ENCODE peak calls at places on chromosomes 3 and 15, in seven cellular contexts. B is mesothelial cell of epicardium; G is stimulated activated CD4-positive, alpha-beta T cell treated with anti-CD3 and anti-CD28 coated beads, TNF-alpha, amount 100 ng/mL, for 1 hour; F is Peyer's patch; R is HepG2; U is NCI-H1092 treated with DMSO at 0.1 percent for 48 hours; P is NCI-H526 treated with DMSO at 0.1 percent for 48 hours. Q is an unnamed sample.

GRCh38 chr3:42876940-42877720 is 1.5 kb upstream of the CYP8B1 start:
- DNase-seq in B (no peak), R (no peak), U (no peak), G (no peak), P (no peak), F (no peak), Q (peak; percentile 32)

GRCh38 chr15:33515121-33515520 is 204.4 kb downstream of the RYR3 start:
- DNase-seq in P (no peak), R (no peak), B (no peak), F (no peak), G (no peak), U (no peak), Q (no peak)

GRCh38 chr3:5239602-5240001 is 52.1 kb downstream of the EDEM1 start:
- DNase-seq in G (no peak), R (no peak), U (no peak), B (no peak), P (no peak), F (no peak), Q (peak; percentile 67)

GRCh38 chr3:153977148-153977547 is 144.0 kb upstream of the ARHGEF26 start:
- DNase-seq in U (no peak), P (no peak), B (no peak), G (no peak), R (no peak), F (no peak), Q (no peak)

GRCh38 chr3:196611761-196612483 is 27.6 kb upstream of the NRROS start:
- DNase-seq in U (no peak), R (no peak), G (no peak), F (no peak), P (no peak), B (no peak), Q (no peak)

GRCh38 chr3:156728267-156728985 is 54.0 kb downstream of the TIPARP start:
- DNase-seq in U (peak; percentile 65), G (no peak), F (no peak), R (peak; percentile 81), B (no peak), P (no peak), Q (no peak)

GRCh38 chr3:124847863-124848262 is 39.3 kb downstream of the ITGB5 start:
- DNase-seq in R (no peak), B (no peak), U (no peak), P (no peak), F (no peak), G (no peak), Q (no peak)

GRCh38 chr15:77239892-77240608 is 169.1 kb upstream of the TSPAN3 start:
- DNase-seq in U (no peak), P (no peak), R (no peak), F (no peak), G (no peak), B (no peak), Q (no peak)

GRCh38 chr3:12890610-12891390 is 49.4 kb upstream of the RPL32 start:
- DNase-seq in R (no peak), P (no peak), F (no peak), G (no peak), B (no peak), U (no peak), Q (no peak)

GRCh38 chr15:61051570-61052031 is 177.5 kb downstream of the RORA start:
- DNase-seq in U (no peak), R (peak; percentile 24), P (peak; percentile 8), G (no peak), B (no peak), F (no peak), Q (peak; percentile 67)

GRCh38 chr15:42591238-42591936 is 16.0 kb downstream of the STARD9 start:
- DNase-seq in P (no peak), F (no peak), G (no peak), B (no peak), R (peak; percentile 84), U (no peak), Q (peak; percentile 23)

GRCh38 chr3:51559961-51560360 is 21.4 kb downstream of the RAD54L2 start:
- DNase-seq in R (no peak), G (no peak), B (no peak), U (no peak), P (no peak), F (no peak), Q (no peak)

GRCh38 chr3:147838650-147839049 is 429.5 kb downstream of the ZIC1 start:
- DNase-seq in G (no peak), R (no peak), B (no peak), P (no peak), U (no peak), F (no peak), Q (no peak)

GRCh38 chr3:46934508-46935167 is 41.9 kb downstream of the CCDC12 start:
- DNase-seq in R (no peak), F (no peak), P (no peak), U (peak; percentile 16), G (no peak), B (no peak), Q (no peak)

GRCh38 chr3:5186854-5187151 is 704 bp upstream of the EDEM1 start:
- DNase-seq in P (no peak), F (no peak), B (no peak), G (no peak), R (peak; percentile 15), U (no peak), Q (peak; percentile 49)

GRCh38 chr3:185469542-185469941 is 29.3 kb downstream of the TMEM41A start:
- DNase-seq in R (no peak), U (no peak), G (no peak), B (no peak), P (no peak), F (no peak), Q (no peak)

GRCh38 chr15:80785335-80785734 is 6.2 kb downstream of the CEMIP start:
- DNase-seq in B (no peak), P (no peak), R (no peak), F (no peak), U (no peak), G (no peak), Q (no peak)

GRCh38 chr15:21260966-21261395 is 179.3 kb downstream of the POTEB3 start:
- DNase-seq in R (no peak), B (peak; percentile 48), F (peak; percentile 43), U (no peak), G (no peak), P (no peak), Q (peak; percentile 0)

GRCh38 chr3:197394464-197395321 is 96.3 kb upstream of the DLG1 start:
- DNase-seq in F (no peak), P (no peak), B (no peak), G (no peak), U (no peak), R (no peak), Q (no peak)

GRCh38 chr3:64244011-64244942 is 19.0 kb upstream of the PRICKLE2 start:
- DNase-seq in G (no peak), F (no peak), P (peak; percentile 0), B (no peak), R (peak; percentile 24), U (no peak), Q (peak; percentile 25)

GRCh38 chr15:68691667-68692066 is 112.9 kb downstream of the CORO2B start:
- DNase-seq in F (no peak), R (peak; percentile 10), G (no peak), B (peak; percentile 59), U (peak; percentile 64), P (no peak), Q (peak; percentile 40)

GRCh38 chr15:77421370-77421700 is 647 bp downstream of the HMG20A start:
- DNase-seq in P (no peak), F (no peak), B (no peak), R (peak; percentile 15), G (no peak), U (peak; percentile 11), Q (peak; percentile 30)

GRCh38 chr15:40696228-40696627 is 1.3 kb downstream of the RAD51 start:
- DNase-seq in B (no peak), G (no peak), U (no peak), R (no peak), P (no peak), F (no peak), Q (no peak)

GRCh38 chr3:43632269-43632733 is 10.5 kb upstream of the ANO10 start:
- DNase-seq in B (no peak), F (no peak), R (no peak), P (no peak), G (no peak), U (no peak), Q (no peak)

GRCh38 chr15:92812271-92812670 is 87.9 kb upstream of the CHD2 start:
- DNase-seq in U (no peak), G (no peak), F (no peak), R (no peak), B (no peak), P (no peak), Q (no peak)

GRCh38 chr3:122025296-122025695 is 3.2 kb upstream of the ILDR1 start:
- DNase-seq in P (peak; percentile 74), U (no peak), G (no peak), F (no peak), R (no peak), B (no peak), Q (no peak)

GRCh38 chr15:41512512-41513281 is 930 bp downstream of the LTK start:
- DNase-seq in P (no peak), G (no peak), F (peak; percentile 74), U (no peak), B (no peak), R (no peak), Q (peak; percentile 51)

Q was measured in left kidney.